ENCODE peak calls at places on chromosomes 1 and 21, in ten cellular contexts. B, J, P, E, H, K, S, O, M and X are unnamed samples.

GRCh38 chr21:21973806-21974205 is 975.6 kb downstream of the NCAM2 start:
- DNase-seq in K (no peak), E (no peak), S (no peak), M (no peak), H (no peak), B (no peak), P (no peak), J (no peak), O (no peak), X (no peak)

GRCh38 chr1:25694167-25694566 is 77.6 kb downstream of the MAN1C1 start:
- DNase-seq in E (no peak), M (peak; percentile 6), B (no peak), H (no peak), J (no peak), S (peak; percentile 17), P (no peak), K (no peak), O (peak; percentile 74), X (no peak)

GRCh38 chr21:41630917-41631316 is 123.0 kb upstream of the TMPRSS2 start:
- DNase-seq in E (no peak), H (no peak), P (no peak), M (no peak), B (no peak), S (no peak), J (no peak), O (no peak), K (no peak), X (no peak)

GRCh38 chr1:242651817-242652216 is 127.3 kb upstream of the PLD5 start:
- DNase-seq in P (no peak), E (no peak), H (peak; percentile 40), B (no peak), M (no peak), S (no peak), J (no peak), K (peak; percentile 83), O (no peak), X (no peak)

GRCh38 chr1:98427664-98428063 is 233.9 kb upstream of the SNX7 start:
- DNase-seq in M (no peak), E (no peak), S (no peak), K (no peak), O (no peak), P (no peak), B (no peak), J (no peak), H (no peak), X (peak; percentile 22)

GRCh38 chr1:194658090-194658439 is 1471.7 kb upstream of the B3GALT2 start:
- DNase-seq in O (no peak), P (no peak), J (no peak), E (peak; percentile 10), M (no peak), B (no peak), S (no peak), H (no peak), K (no peak), X (no peak)

GRCh38 chr1:85581138-85581801 is 709 bp downstream of the CCN1 start:
- DNase-seq in B (no peak), J (peak; percentile 66), E (peak; percentile 89), K (peak; percentile 91), M (no peak), P (peak; percentile 74), O (peak; percentile 81), S (peak; percentile 65), H (peak; percentile 46), X (peak; percentile 88)

GRCh38 chr1:13730751-13731482 is 30.9 kb downstream of the PRDM2 start:
- DNase-seq in O (no peak), M (peak; percentile 95), H (no peak), S (peak; percentile 80), J (no peak), E (no peak), K (no peak), P (peak; percentile 27), B (no peak), X (no peak)

GRCh38 chr21:23601549-23601948 is 2005.7 kb downstream of the MRPL39 start:
- DNase-seq in K (no peak), J (no peak), B (no peak), S (no peak), H (no peak), P (no peak), M (no peak), O (no peak), E (no peak), X (no peak)

GRCh38 chr1:15172405-15173259 is 19.1 kb downstream of the TMEM51 start:
- DNase-seq in S (no peak), M (no peak), O (no peak), E (peak; percentile 64), B (no peak), P (peak; percentile 49), H (no peak), K (no peak), J (no peak), X (no peak)

GRCh38 chr1:185998391-185998790 is 264.2 kb downstream of the HMCN1 start:
- DNase-seq in H (no peak), J (no peak), E (no peak), M (no peak), K (peak; percentile 1), B (no peak), S (no peak), O (no peak), P (no peak), X (no peak)

GRCh38 chr1:28518745-28519341 is 13.0 kb downstream of the RCC1 start:
- DNase-seq in P (no peak), M (no peak), E (no peak), O (peak; percentile 54), J (no peak), K (peak; percentile 76), H (peak; percentile 0), B (no peak), S (peak; percentile 76), X (no peak)

GRCh38 chr1:25520446-25521061 is 22.9 kb upstream of the LDLRAP1 start:
- DNase-seq in P (peak; percentile 75), H (peak; percentile 3), J (peak; percentile 60), S (peak; percentile 75), E (peak; percentile 81), M (peak; percentile 85), B (peak; percentile 58), K (no peak), O (peak; percentile 71), X (peak; percentile 38)

GRCh38 chr1:209849388-209849787 is 21.6 kb downstream of the UTP25 start:
- DNase-seq in S (no peak), M (no peak), B (no peak), J (no peak), O (no peak), H (no peak), P (no peak), E (no peak), K (no peak), X (no peak)

GRCh38 chr1:103230061-103230460 is 121.7 kb upstream of the COL11A1 start:
- DNase-seq in B (no peak), E (no peak), O (peak; percentile 11), K (no peak), S (no peak), H (no peak), P (no peak), J (no peak), M (no peak), X (peak; percentile 39)

GRCh38 chr1:44405804-44406743 is 1.0 kb downstream of the RNF220 start:
- DNase-seq in O (peak; percentile 30), S (peak; percentile 60), B (no peak), M (no peak), J (no peak), P (no peak), K (peak; percentile 40), H (no peak), E (no peak), X (no peak)

GRCh38 chr1:231626535-231626950 is at the start of gene DISC1:
- DNase-seq in K (peak; percentile 94), P (peak; percentile 91), O (peak; percentile 85), E (peak; percentile 84), M (peak; percentile 85), J (peak; percentile 83), B (peak; percentile 63), H (peak; percentile 86), S (peak; percentile 71), X (peak; percentile 91)

GRCh38 chr21:43865471-43866181 is 603 bp downstream of the AGPAT3 start:
- DNase-seq in B (no peak), S (peak; percentile 75), M (peak; percentile 70), K (no peak), J (no peak), O (peak; percentile 66), P (peak; percentile 64), H (no peak), E (peak; percentile 25), X (no peak)

GRCh38 chr1:232575524-232576040 is 54.4 kb downstream of the SIPA1L2 start:
- DNase-seq in H (no peak), P (no peak), O (peak; percentile 19), J (no peak), M (no peak), S (no peak), E (peak; percentile 49), K (no peak), B (no peak), X (no peak)

GRCh38 chr1:203117611-203118575 is 9.6 kb upstream of the ADORA1 start:
- DNase-seq in O (peak; percentile 85), H (peak; percentile 39), E (peak; percentile 72), M (no peak), K (peak; percentile 94), S (no peak), P (peak; percentile 82), B (peak; percentile 69), J (peak; percentile 84), X (no peak)

GRCh38 chr1:101526813-101527212 is 290.0 kb downstream of the S1PR1 start:
- DNase-seq in M (no peak), B (no peak), S (no peak), H (no peak), O (no peak), J (no peak), K (no peak), E (no peak), P (no peak), X (no peak)

GRCh38 chr1:161531986-161532875 is 7.9 kb downstream of the HSPA6 start:
- DNase-seq in E (no peak), H (no peak), K (peak; percentile 49), O (no peak), B (no peak), S (no peak), J (no peak), M (no peak), P (no peak), X (no peak)

GRCh38 chr1:53316742-53317650 is 10.9 kb downstream of the LRP8 start:
- DNase-seq in M (no peak), P (peak; percentile 19), B (no peak), H (no peak), E (no peak), O (no peak), K (no peak), S (no peak), J (no peak), X (no peak)

GRCh38 chr1:228370439-228370940 is 36.1 kb downstream of the TRIM11 start:
- DNase-seq in H (no peak), E (no peak), K (no peak), S (no peak), J (no peak), P (no peak), B (no peak), O (no peak), M (peak; percentile 60), X (no peak)

GRCh38 chr1:225378880-225379279 is 49.0 kb downstream of the LBR start:
- DNase-seq in M (no peak), J (no peak), K (peak; percentile 93), S (no peak), B (no peak), O (peak; percentile 78), H (no peak), E (peak; percentile 69), P (peak; percentile 28), X (no peak)

GRCh38 chr1:172895050-172895460 is 155.7 kb downstream of the TNFSF18 start:
- DNase-seq in B (no peak), H (no peak), E (no peak), S (no peak), J (no peak), O (no peak), P (no peak), K (no peak), M (no peak), X (no peak)

GRCh38 chr1:93442276-93442675 is 5.6 kb upstream of the FNBP1L start:
- DNase-seq in O (peak; percentile 84), S (no peak), M (no peak), J (no peak), E (no peak), B (no peak), P (peak; percentile 35), H (no peak), K (peak; percentile 85), X (peak; percentile 72)

GRCh38 chr1:206002833-206003532 is at the start of gene RAB7B:
- DNase-seq in P (peak; percentile 80), S (no peak), E (peak; percentile 81), B (peak; percentile 18), J (no peak), K (peak; percentile 22), O (peak; percentile 92), H (no peak), M (no peak), X (no peak)